ENCODE peak calls at places on chromosomes 16 and 17, in ten cellular contexts. D is activated gamma-delta T cell treated with anti-CD3 and anti-CD28 coated beads, Interleukin-2, amount 50 U/mL, for 16 hours; K is mesendoderm; E is Daoy; C is HCT116; X is GM03348; O is SK-MEL-5; U is epithelial cell of esophagus; Z is GM04504; V is activated CD8-positive, alpha-beta memory T cell treated with anti-CD3 and anti-CD28 coated beads for 48 hours. P is an unnamed sample.

GRCh38 chr17:38815576-38816193 is 9.4 kb downstream of the CWC25 start:
- DNase-seq in D (no peak), K (peak), E (no peak), C (no peak), X (peak), O (peak), U (peak), Z (no peak), V (no peak), P (no peak)

GRCh38 chr17:62705116-62705515 is 77.6 kb downstream of the MRC2 start:
- DNase-seq in D (no peak), K (peak), E (peak), C (no peak), X (no peak), O (peak), U (no peak), Z (no peak), V (no peak), P (no peak)

GRCh38 chr17:80780381-80781187 is 211.1 kb upstream of the CHMP6 start:
- DNase-seq in D (no peak), K (no peak), E (no peak), C (no peak), X (no peak), O (no peak), U (no peak), Z (no peak), V (no peak), P (no peak)

GRCh38 chr16:48137822-48138221 is 18.0 kb downstream of the ABCC12 start:
- DNase-seq in D (no peak), K (no peak), E (no peak), C (no peak), X (no peak), O (no peak), U (no peak), Z (no peak), V (no peak), P (no peak)

GRCh38 chr17:50196036-50196435 is 5.4 kb downstream of the COL1A1 start:
- DNase-seq in D (no peak), K (no peak), E (no peak), C (no peak), X (no peak), O (no peak), U (no peak), Z (no peak), V (no peak), P (no peak)

GRCh38 chr16:84643677-84644076 is 4.6 kb upstream of the KLHL36 start:
- DNase-seq in D (no peak), K (no peak), E (no peak), C (no peak), X (peak), O (no peak), U (peak), Z (no peak), V (no peak), P (no peak)

GRCh38 chr17:70552230-70552981 is 383.1 kb downstream of the KCNJ2 start:
- DNase-seq in D (no peak), K (peak), E (peak), C (peak), X (peak), O (peak), U (peak), Z (peak), V (no peak), P (peak)

GRCh38 chr17:40724656-40725055 is 21.1 kb upstream of the KRT24 start:
- DNase-seq in D (no peak), K (no peak), E (no peak), C (no peak), X (no peak), O (no peak), U (no peak), Z (no peak), V (no peak), P (no peak)

GRCh38 chr17:5919104-5919503 is 151.1 kb upstream of the WSCD1 start:
- DNase-seq in D (no peak), K (no peak), E (no peak), C (no peak), X (no peak), O (no peak), U (no peak), Z (no peak), V (no peak), P (no peak)

GRCh38 chr17:561118-561517 is 153.5 kb downstream of the VPS53 start:
- DNase-seq in D (no peak), K (no peak), E (peak), C (no peak), X (peak), O (no peak), U (peak), Z (no peak), V (no peak), P (no peak)